ENCODE peak calls at places on chromosomes 5 and 9, in four cellular contexts. G is activated naive CD8-positive, alpha-beta T cell treated with anti-CD3 and anti-CD28 coated beads, Interleukin-2, amount 50 U/mL, for 24 hours; P is activated T-helper 9 cell treated with anti-CD3 and anti-CD28 coated beads, Interleukin-2, amount 50 U/mL, for 16 hours; X is hippocampal formation. J is an unnamed sample.

GRCh38 chr9:122091682-122092592 is 1.2 kb downstream of the TTLL11 start:
- DNase-seq in G (no peak), P (no peak), X (no peak), J (no peak)

GRCh38 chr9:94086468-94086867 is 2.2 kb downstream of the PTPDC1 start:
- DNase-seq in G (no peak), P (no peak), X (no peak), J (no peak)

GRCh38 chr9:86274821-86275643 is 7.3 kb downstream of the ISCA1 start:
- DNase-seq in G (no peak), P (no peak), X (no peak), J (no peak)

GRCh38 chr9:128059365-128059983 is 7.6 kb downstream of the NAIF1 start:
- DNase-seq in G (no peak), P (no peak), X (no peak), J (no peak)

GRCh38 chr9:81411961-81412360 is 277.4 kb downstream of the TLE1 start:
- DNase-seq in G (no peak), P (no peak), X (no peak), J (no peak)

GRCh38 chr5:112532654-112533314 is 113.7 kb upstream of the EPB41L4A start:
- DNase-seq in G (no peak), P (no peak), X (no peak), J (no peak)

GRCh38 chr5:82406200-82406773 is 128.1 kb upstream of the RPS23 start:
- DNase-seq in G (no peak), P (no peak), X (no peak), J (no peak)

GRCh38 chr5:14101922-14102321 is 41.2 kb upstream of the TRIO start:
- DNase-seq in G (no peak), P (no peak), X (no peak), J (no peak)

GRCh38 chr5:134100283-134101011 is 14.0 kb upstream of the TCF7 start:
- DNase-seq in G (peak), P (peak), X (no peak), J (peak)

GRCh38 chr5:59360130-59360555 is 533.4 kb downstream of the PDE4D start:
- DNase-seq in G (no peak), P (no peak), X (no peak), J (no peak)

GRCh38 chr9:6229604-6230003 is 14.0 kb downstream of the IL33 start:
- DNase-seq in G (no peak), P (no peak), X (no peak), J (no peak)

GRCh38 chr9:137499858-137500661 is 40.9 kb upstream of the NSMF start:
- DNase-seq in G (no peak), P (no peak), X (no peak), J (no peak)

GRCh38 chr5:130337179-130337888 is 433.1 kb downstream of the CHSY3 start:
- DNase-seq in G (no peak), P (no peak), X (no peak), J (no peak)

GRCh38 chr5:76718381-76718832 is 2.5 kb downstream of the F2R start:
- DNase-seq in G (no peak), P (no peak), X (no peak), J (no peak)

GRCh38 chr9:130124471-130124870 is 47.7 kb upstream of the NCS1 start:
- DNase-seq in G (no peak), P (no peak), X (no peak), J (no peak)

GRCh38 chr5:24642022-24642421 is 2.8 kb downstream of the CDH10 start:
- DNase-seq in G (no peak), P (no peak), X (peak), J (no peak)

GRCh38 chr5:141392429-141393198 is at the start of gene PCDHGA8:
- DNase-seq in G (no peak), P (no peak), X (no peak), J (no peak)

GRCh38 chr9:110750272-110750671 is 81.7 kb downstream of the MUSK start:
- DNase-seq in G (no peak), P (no peak), X (no peak), J (no peak)

GRCh38 chr5:39151731-39152130 is 67.6 kb downstream of the FYB1 start:
- DNase-seq in G (no peak), P (no peak), X (no peak), J (no peak)

GRCh38 chr5:72172832-72173231 is 65.6 kb downstream of the MAP1B start:
- DNase-seq in G (no peak), P (no peak), X (no peak), J (no peak)

GRCh38 chr5:167565555-167565954 is 725.9 kb upstream of the WWC1 start:
- DNase-seq in G (no peak), P (no peak), X (no peak), J (no peak)

GRCh38 chr5:83096660-83097334 is 19.4 kb downstream of the XRCC4 start:
- DNase-seq in G (no peak), P (no peak), X (no peak), J (no peak)

GRCh38 chr5:68222310-68222709 is 6.8 kb downstream of the PIK3R1 start:
- DNase-seq in G (no peak), P (no peak), X (no peak), J (no peak)

GRCh38 chr5:98940586-98940985 is 11.8 kb upstream of the CHD1 start:
- DNase-seq in G (no peak), P (no peak), X (peak), J (no peak)

GRCh38 chr5:149128023-149128875 is 13.0 kb upstream of the ABLIM3 start:
- DNase-seq in G (peak), P (no peak), X (no peak), J (no peak)

GRCh38 chr9:37999501-38000189 is 69.4 kb downstream of the SHB start:
- DNase-seq in G (no peak), P (no peak), X (peak), J (no peak)

GRCh38 chr9:4859035-4859434 is 66.3 kb downstream of the RCL1 start:
- DNase-seq in G (no peak), P (no peak), X (no peak), J (no peak)

GRCh38 chr9:124666642-124667041 is 104.5 kb downstream of the NR6A1 start:
- DNase-seq in G (no peak), P (no peak), X (no peak), J (no peak)

GRCh38 chr5:154782326-154782725 is 27.1 kb downstream of the LARP1 start:
- DNase-seq in G (no peak), P (no peak), X (no peak), J (no peak)

GRCh38 chr5:132222649-132223038 is 5.0 kb downstream of the P4HA2 start:
- DNase-seq in G (no peak), P (no peak), X (no peak), J (no peak)

GRCh38 chr9:20505574-20505973 is 116.7 kb downstream of the MLLT3 start:
- DNase-seq in G (no peak), P (no peak), X (no peak), J (no peak)

GRCh38 chr5:39409036-39409435 is 15.7 kb downstream of the DAB2 start:
- DNase-seq in G (no peak), P (no peak), X (no peak), J (no peak)

GRCh38 chr5:167049771-167050567 is 1241.5 kb upstream of the WWC1 start:
- DNase-seq in G (no peak), P (no peak), X (no peak), J (no peak)